ENCODE peak calls at places on chromosomes 5 and 9, in ten cellular contexts. X is M059J; B is cerebellar cortex; Z is stimulated activated CD4-positive, alpha-beta T cell treated with anti-CD3 and anti-CD28 coated beads, Interleukin-4, amount 100 ng/mL, for 1 hour; F is ovary; P is NCI-H2107; L is NCI-H524 treated with DMSO at 0.1 percent for 48 hours; S is posterior vena cava; U is neuronal stem cell; G is endothelial cell. E is an unnamed sample.

GRCh38 chr5:170100051-170100943 is 5.4 kb upstream of the FOXI1 start:
- DNase-seq in B (peak), L (no peak), U (peak), X (peak), P (peak), S (peak), G (peak), Z (peak), F (peak), E (peak)

GRCh38 chr5:132457371-132458225 is 33.0 kb downstream of the IRF1 start:
- DNase-seq in U (no peak), S (no peak), P (no peak), B (no peak), X (peak), F (no peak), G (no peak), Z (no peak), L (no peak), E (peak)

GRCh38 chr5:137395011-137395755 is 103.9 kb downstream of the SPOCK1 start:
- DNase-seq in F (no peak), S (no peak), G (no peak), L (no peak), P (no peak), X (peak), B (peak), U (no peak), Z (no peak), E (no peak)

GRCh38 chr5:147935032-147935431 is 28.7 kb upstream of the C5orf46 start:
- DNase-seq in G (peak), L (no peak), U (peak), Z (no peak), S (no peak), X (peak), F (no peak), B (peak), P (no peak), E (no peak)

GRCh38 chr5:34519489-34520220 is 136.5 kb upstream of the RAI14 start:
- DNase-seq in G (no peak), P (no peak), S (no peak), F (no peak), X (peak), L (no peak), Z (no peak), B (no peak), U (no peak), E (no peak)

GRCh38 chr5:169736653-169737052 is 99.6 kb downstream of the DOCK2 start:
- DNase-seq in Z (no peak), S (no peak), F (no peak), U (no peak), G (no peak), L (no peak), P (no peak), B (no peak), X (no peak), E (no peak)

GRCh38 chr9:34374905-34375552 is 1.7 kb downstream of the MYORG start:
- DNase-seq in F (no peak), Z (no peak), U (no peak), B (no peak), L (peak), P (peak), G (no peak), X (no peak), S (no peak), E (no peak)

GRCh38 chr5:130316971-130317421 is 412.7 kb downstream of the CHSY3 start:
- DNase-seq in S (no peak), U (peak), G (no peak), P (no peak), X (no peak), F (no peak), Z (no peak), L (no peak), B (no peak), E (no peak)

GRCh38 chr9:115138151-115138550 is 20.2 kb upstream of the TNC start:
- DNase-seq in Z (no peak), F (no peak), G (no peak), S (no peak), U (no peak), L (no peak), B (no peak), X (no peak), P (no peak), E (no peak)

GRCh38 chr9:127049044-127049443 is 73.4 kb downstream of the ANGPTL2 start:
- DNase-seq in L (no peak), Z (no peak), U (no peak), P (no peak), B (no peak), G (peak), S (no peak), F (no peak), X (peak), E (peak)

GRCh38 chr9:127445851-127446719 is 5.1 kb downstream of the RPL12 start:
- DNase-seq in L (no peak), F (no peak), U (no peak), X (peak), G (no peak), B (peak), P (no peak), Z (no peak), S (no peak), E (no peak)

GRCh38 chr5:147509041-147509709 is 693 bp downstream of the DPYSL3 start:
- DNase-seq in B (no peak), Z (no peak), S (peak), L (no peak), F (peak), U (peak), P (no peak), G (peak), X (peak), E (no peak)

GRCh38 chr5:59152701-59153245 is 569.9 kb downstream of the RAB3C start:
- DNase-seq in F (no peak), X (no peak), Z (no peak), P (no peak), B (no peak), G (no peak), U (no peak), S (no peak), L (no peak), E (no peak)

GRCh38 chr9:88084816-88085215 is 53.5 kb downstream of the SPATA31C2 start:
- DNase-seq in S (no peak), F (no peak), G (no peak), P (no peak), L (no peak), U (no peak), X (peak), Z (no peak), B (no peak), E (no peak)

GRCh38 chr5:93454896-93455295 is 126.1 kb downstream of the NR2F1-AS1 start:
- DNase-seq in X (peak), G (no peak), L (no peak), B (no peak), Z (no peak), P (no peak), F (no peak), S (no peak), U (no peak), E (no peak)

GRCh38 chr5:44646016-44646415 is 162.7 kb upstream of the MRPS30 start:
- DNase-seq in U (no peak), G (no peak), S (no peak), Z (no peak), F (no peak), X (no peak), P (no peak), L (peak), B (peak), E (no peak)

GRCh38 chr5:92850886-92851285 is 730.1 kb downstream of the NR2F1-AS1 start:
- DNase-seq in U (no peak), B (no peak), Z (no peak), P (no peak), S (no peak), G (no peak), F (no peak), L (no peak), X (no peak), E (no peak)

GRCh38 chr5:922745-923472 is 30.2 kb downstream of the TRIP13 start:
- DNase-seq in B (no peak), L (no peak), U (no peak), S (peak), G (no peak), Z (no peak), X (no peak), F (no peak), P (no peak), E (no peak)